ENCODE peak calls at places on chromosomes 12 and 14, in five cellular contexts. N is right atrium auricular region, E is cardiac fibroblast, P is lung, Z is lower leg skin. I is an unnamed sample.

GRCh38 chr12:51911788-51912711 is 4.7 kb downstream of the ACVRL1 start:
- DNase-seq in P (peak; percentile 56), E (peak; percentile 25), N (no peak), Z (peak; percentile 88), I (no peak)

GRCh38 chr14:69090187-69090789 is 62.6 kb downstream of the DCAF5 start:
- DNase-seq in Z (no peak), E (peak; percentile 61), P (no peak), N (no peak), I (peak; percentile 30)

GRCh38 chr12:25781223-25781622 is 177.3 kb upstream of the RASSF8 start:
- DNase-seq in N (no peak), E (no peak), P (no peak), Z (no peak), I (no peak)

GRCh38 chr12:93569656-93570551 is 2.6 kb upstream of the SOCS2 start:
- DNase-seq in N (peak; percentile 87), P (peak; percentile 88), E (peak; percentile 90), Z (peak; percentile 97), I (peak; percentile 55)

GRCh38 chr12:89568484-89568883 is 42.6 kb upstream of the POC1B start:
- DNase-seq in N (no peak), E (no peak), Z (no peak), P (no peak), I (no peak)

GRCh38 chr12:54959291-54960018 is 25.1 kb downstream of the TESPA1 start:
- DNase-seq in E (peak; percentile 25), N (no peak), Z (no peak), P (no peak), I (no peak)

GRCh38 chr12:92912052-92912451 is 17.0 kb downstream of the EEA1 start:
- DNase-seq in Z (no peak), P (no peak), E (peak; percentile 73), N (no peak), I (no peak)

GRCh38 chr14:79602742-79603141 is 608.6 kb downstream of the DIO2 start:
- DNase-seq in E (no peak), Z (no peak), N (no peak), P (no peak), I (no peak)

GRCh38 chr12:13959131-13959734 is 22.2 kb downstream of the GRIN2B start:
- DNase-seq in E (no peak), Z (no peak), N (no peak), P (no peak), I (no peak)

GRCh38 chr14:53260928-53261327 is 107.8 kb upstream of the DDHD1 start:
- DNase-seq in Z (no peak), E (no peak), N (no peak), P (no peak), I (no peak)

GRCh38 chr14:75514673-75515630 is 7.3 kb upstream of the BATF start:
- DNase-seq in Z (no peak), N (no peak), P (no peak), E (peak; percentile 32), I (no peak)

GRCh38 chr14:105089746-105090492 is 24.7 kb upstream of the GPR132 start:
- DNase-seq in P (no peak), N (no peak), E (no peak), Z (no peak), I (no peak)

GRCh38 chr14:105086833-105087307 is 21.6 kb upstream of the GPR132 start:
- DNase-seq in Z (peak; percentile 93), P (peak; percentile 75), N (no peak), E (peak; percentile 75), I (peak; percentile 54)

GRCh38 chr14:105088812-105089745 is 23.8 kb upstream of the GPR132 start:
- DNase-seq in E (no peak), N (no peak), P (no peak), Z (no peak), I (no peak)

GRCh38 chr14:105087308-105087962 is 22.2 kb upstream of the GPR132 start:
- DNase-seq in Z (no peak), E (peak; percentile 47), N (no peak), P (no peak), I (no peak)

GRCh38 chr14:105087963-105088811 is 23.0 kb upstream of the GPR132 start:
- DNase-seq in P (peak; percentile 63), E (peak; percentile 68), Z (peak; percentile 89), N (no peak), I (no peak)
- H3K4me3 ChIP-seq in P (no peak overlapping the region), E (peak overlapping the region; percentile 13), Z (no peak overlapping the region), N (no peak overlapping the region), I (no peak overlapping the region)

GRCh38 chr12:77062846-77063461 is 2.4 kb downstream of the E2F7 start:
- DNase-seq in N (no peak), P (no peak), E (peak; percentile 91), Z (no peak), I (no peak)
- H3K4me3 ChIP-seq in N (no peak overlapping the region), P (no peak overlapping the region), E (peak overlapping the region; percentile 26), Z (no peak overlapping the region), I (no peak overlapping the region)

DNA sequence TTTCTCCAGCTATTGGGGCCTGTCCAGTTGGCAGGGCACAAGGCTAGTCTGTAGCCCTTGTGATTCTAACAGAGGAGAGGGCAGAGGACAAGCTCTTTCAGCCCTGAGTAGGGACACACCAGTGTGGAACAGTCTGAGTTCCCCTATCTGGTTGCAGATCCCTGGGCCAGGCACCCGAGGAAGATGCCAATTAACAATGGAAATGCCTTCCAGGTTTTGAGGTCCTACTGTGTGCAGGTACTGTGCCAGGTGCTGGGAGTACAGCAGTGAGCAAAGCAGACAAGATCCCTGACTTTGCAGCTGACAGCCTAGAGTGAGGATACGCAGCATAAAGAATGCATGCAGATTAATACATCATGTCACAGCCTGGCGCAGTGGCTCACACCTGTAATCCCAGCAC is 17.1 kb downstream of the DTX1 start:
- DNase-seq in N (no peak), E (no peak), P (no peak), Z (no peak), I (no peak)
- H3K4me3 ChIP-seq in N (no peak overlapping the region), E (no peak overlapping the region), P (no peak overlapping the region), Z (no peak overlapping the region), I (no peak overlapping the region)

DNA sequence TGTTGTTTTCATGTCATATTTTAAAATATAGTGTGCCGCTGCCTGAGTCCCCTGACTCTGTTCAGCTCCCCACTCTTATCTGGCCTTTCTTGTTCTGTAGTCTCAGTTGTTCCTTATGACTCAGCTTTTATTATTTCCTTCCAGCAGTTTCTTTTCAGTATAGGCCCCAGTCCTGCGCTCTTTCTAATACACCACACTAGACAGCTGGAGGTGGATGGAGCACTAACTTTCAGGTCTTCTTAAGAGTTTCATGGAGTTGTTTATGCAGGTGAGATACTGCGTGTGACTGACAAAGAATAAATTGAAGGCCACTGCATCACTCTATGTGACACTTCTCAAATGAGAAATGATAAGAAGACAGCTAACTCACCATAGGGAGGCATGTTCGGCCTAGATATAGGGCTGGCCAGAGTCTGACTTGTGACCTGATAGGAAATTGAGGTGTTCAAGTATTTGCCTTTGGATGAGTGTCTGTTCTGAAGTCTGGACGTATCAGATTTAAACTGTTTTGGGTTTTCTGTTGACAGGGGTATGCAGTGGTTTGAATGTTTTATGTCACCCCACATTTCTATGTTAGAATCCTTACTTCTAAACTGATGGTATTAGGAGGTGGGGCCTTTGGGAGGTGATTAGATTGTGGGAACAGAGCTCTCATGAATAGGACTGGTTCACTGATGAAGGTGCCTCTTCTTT is 60.8 kb upstream of the CLMN start:
- DNase-seq in E (no peak), N (no peak), Z (no peak), P (no peak), I (no peak)
- H3K4me3 ChIP-seq in E (no peak overlapping the region), N (no peak overlapping the region), Z (no peak overlapping the region), P (no peak overlapping the region), I (no peak overlapping the region)

GRCh38 chr12:105109465-105110212 is 2.1 kb downstream of the WASHC4 start:
- DNase-seq in Z (no peak), P (no peak), E (peak; percentile 65), N (no peak), I (no peak)
- H3K4me3 ChIP-seq in Z (no peak overlapping the region), P (no peak overlapping the region), E (peak overlapping the region; percentile 30), N (peak overlapping the region; percentile 10), I (no peak overlapping the region)

DNA sequence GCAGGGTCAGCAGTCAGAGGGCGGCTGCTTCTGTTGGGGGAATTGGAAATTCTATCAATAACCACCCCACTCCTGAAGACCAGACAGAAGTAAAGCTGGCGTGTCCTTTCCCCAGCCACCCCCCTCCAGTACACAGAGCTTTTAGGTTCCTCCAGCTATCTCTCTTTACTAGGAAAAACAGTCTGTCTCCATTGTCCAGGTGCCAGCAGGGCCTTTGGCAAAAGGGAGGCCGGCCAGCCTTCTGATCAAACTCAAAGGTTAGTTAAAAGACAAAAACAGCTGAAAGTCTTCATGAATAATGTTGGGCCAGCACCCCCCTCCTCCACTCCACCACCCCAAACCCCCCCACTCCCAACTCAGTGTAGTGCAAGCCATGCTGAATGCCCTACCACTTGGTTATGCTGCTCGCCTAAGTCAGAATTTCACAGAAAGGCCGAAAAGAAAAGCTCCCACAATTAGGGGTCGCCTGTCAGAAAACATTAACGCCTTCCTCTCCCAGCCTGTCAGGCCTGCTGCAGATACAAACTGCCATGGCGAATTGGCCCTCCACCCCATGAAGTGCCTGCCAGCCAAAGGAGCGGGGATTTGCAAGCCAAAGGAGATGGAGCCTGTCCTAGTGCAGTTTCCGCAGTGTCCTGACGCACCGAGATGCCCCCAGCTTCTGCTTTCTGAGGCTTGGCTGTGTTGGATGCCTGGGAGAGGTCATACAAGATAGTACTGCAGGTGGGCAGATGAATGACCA is 8.9 kb downstream of the ASCL1 start:
- DNase-seq in E (no peak), Z (no peak), P (no peak), N (no peak), I (no peak)
- H3K4me3 ChIP-seq in E (no peak overlapping the region), Z (no peak overlapping the region), P (no peak overlapping the region), N (no peak overlapping the region), I (no peak overlapping the region)